ENCODE peak calls at places on chromosomes 1 and 21, in nine cellular contexts. P, L, H, E, M, W, A, B and Y are unnamed samples. For H3K9me3, the result is how much of the 10 kb centered on the place peaks cover.

GRCh38 chr1:52426391-52426790 is 22.0 kb downstream of the PRPF38A start:
- DNase-seq in A (no peak), E (no peak), M (no peak), H (peak), L (no peak), B (no peak), P (no peak), W (no peak), Y (no peak)

GRCh38 chr1:89989791-89990190 is 5.1 kb upstream of the ZNF326 start:
- DNase-seq in A (no peak), P (no peak), B (no peak), M (no peak), W (no peak), E (no peak), H (no peak), L (no peak), Y (no peak)

GRCh38 chr21:39660191-39660590 is 47.5 kb downstream of the B3GALT5 start:
- DNase-seq in P (peak), B (no peak), L (peak), A (no peak), M (no peak), H (no peak), E (no peak), W (no peak), Y (no peak)

GRCh38 chr1:89939059-89939570 is 55.8 kb upstream of the ZNF326 start:
- DNase-seq in H (no peak), B (no peak), M (no peak), L (no peak), E (no peak), P (no peak), W (no peak), A (no peak), Y (no peak)

GRCh38 chr1:167110586-167110985 is 16.7 kb downstream of the STYXL2 start:
- DNase-seq in B (no peak), P (no peak), M (no peak), H (no peak), E (no peak), L (no peak), W (no peak), A (no peak), Y (no peak)

GRCh38 chr1:42952353-42953001 is 6.2 kb downstream of the SLC2A1 start:
- DNase-seq in W (no peak), B (peak), L (no peak), H (no peak), P (no peak), M (no peak), E (no peak), A (no peak), Y (no peak)

GRCh38 chr1:47309427-47309826 is 4.5 kb downstream of the STIL start:
- DNase-seq in E (no peak), A (no peak), M (no peak), W (no peak), B (no peak), L (no peak), P (no peak), H (no peak), Y (no peak)

GRCh38 chr1:207346562-207346912 is 25.1 kb downstream of the CD55 start:
- DNase-seq in W (no peak), H (no peak), B (no peak), M (no peak), E (no peak), L (peak), P (peak), A (no peak), Y (no peak)

GRCh38 chr1:22053861-22054770 is 1.6 kb downstream of the CDC42 start:
- DNase-seq in E (no peak), A (no peak), W (no peak), L (no peak), M (no peak), P (no peak), H (no peak), B (no peak), Y (no peak)

GRCh38 chr1:214632091-214632490 is 29.1 kb downstream of the CENPF start:
- DNase-seq in P (no peak), L (no peak), B (no peak), W (no peak), H (no peak), E (no peak), M (peak), A (no peak), Y (no peak)

GRCh38 chr1:39646232-39647081 is 7.0 kb upstream of the HEYL start:
- DNase-seq in E (peak), B (no peak), M (no peak), H (peak), A (peak), W (peak), P (peak), L (peak), Y (no peak)

GRCh38 chr21:36079010-36079649 is 9.3 kb downstream of the CBR1 start:
- DNase-seq in H (no peak), W (no peak), P (peak), M (peak), E (no peak), B (no peak), A (peak), L (no peak), Y (no peak)

GRCh38 chr1:159817276-159818041 is 9.2 kb upstream of the SLAMF8 start:
- DNase-seq in A (no peak), E (no peak), M (peak), L (no peak), H (no peak), W (no peak), P (no peak), B (peak), Y (no peak)

GRCh38 chr21:42463861-42464515 is 32.0 kb downstream of the RSPH1 start:
- DNase-seq in M (peak), B (peak), P (no peak), L (peak), W (no peak), H (peak), A (no peak), E (peak), Y (no peak)

GRCh38 chr1:27099154-27099903 is 55.6 kb downstream of the SLC9A1 start:
- DNase-seq in B (peak), L (peak), P (peak), A (peak), H (peak), E (peak), M (no peak), W (peak), Y (no peak)

DNA sequence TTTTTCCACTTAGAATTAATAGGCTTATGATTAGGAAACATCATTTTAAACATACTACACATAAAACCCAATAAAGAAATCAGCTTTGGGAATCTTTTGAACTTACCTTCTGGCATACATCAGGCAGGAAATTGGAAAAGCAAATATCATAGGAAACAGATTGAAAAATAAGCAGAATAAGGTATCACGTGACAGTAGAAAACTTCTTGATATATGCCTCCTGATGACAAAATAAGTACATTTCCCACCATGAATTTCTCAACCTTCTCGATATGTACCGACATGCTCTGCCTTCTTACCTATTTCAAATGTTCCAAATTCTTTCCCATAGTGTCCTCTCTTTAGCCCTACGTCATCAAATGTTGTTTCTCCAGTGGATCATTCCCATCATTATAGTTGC is 72.4 kb downstream of the CLCA4 start:
- DNase-seq in W (no peak), H (no peak), B (no peak), P (no peak), E (no peak), A (no peak), M (no peak), L (no peak), Y (no peak)
- H3K27ac ChIP-seq in W (no peak), H (no peak), B (no peak), P (no peak), E (no peak), A (no peak), M (no peak), L (no peak), Y (no peak)

DNA sequence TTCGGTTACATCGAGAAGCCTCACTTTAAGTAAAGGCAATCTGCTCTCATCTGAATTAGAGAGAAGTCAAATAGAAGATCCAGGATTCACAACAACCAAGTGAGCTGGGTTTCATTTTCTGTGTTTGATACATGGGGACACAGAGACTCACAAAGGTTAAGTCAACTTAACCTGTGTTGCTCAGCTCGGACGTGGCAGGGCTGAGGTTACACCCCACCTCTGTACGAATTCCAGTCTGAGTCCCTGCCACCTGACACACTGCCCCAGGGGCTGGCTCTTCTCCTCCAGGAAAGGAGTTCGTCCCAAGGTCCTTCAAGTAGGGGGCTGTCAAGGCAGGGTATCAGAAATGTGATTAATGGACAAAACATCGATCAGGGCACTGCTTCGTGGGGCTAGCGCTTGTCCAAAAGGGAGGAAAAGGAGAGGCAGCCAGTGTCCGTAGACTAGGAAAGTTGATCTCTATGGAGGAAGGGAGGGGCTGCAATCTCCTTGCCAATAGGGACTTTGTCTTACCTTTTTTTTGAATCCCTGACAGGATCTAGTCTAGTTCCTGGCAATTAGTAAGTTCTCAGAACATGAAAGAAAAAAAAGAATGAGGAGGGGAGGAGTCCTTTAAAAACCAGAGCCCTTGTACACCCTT is 116.4 kb downstream of the CNIH3 start:
- DNase-seq in P (no peak), W (no peak), A (no peak), L (no peak), B (no peak), E (no peak), H (no peak), M (no peak), Y (no peak)
- H3K9me3 ChIP-seq in P (under half), W (under half), A (under half), L (under half), B (under half), E (under half), H (under half), M (under half), Y (under half)

GRCh38 chr1:248818505-248819374 is 7.0 kb downstream of the SH3BP5L start:
- DNase-seq in L (no peak), W (no peak), E (no peak), M (no peak), B (no peak), A (no peak), P (no peak), H (no peak), Y (no peak)

GRCh38 chr1:248821641-248822040 is 4.1 kb downstream of the SH3BP5L start:
- DNase-seq in A (no peak), H (no peak), P (no peak), W (no peak), M (no peak), L (no peak), E (peak), B (no peak), Y (no peak)

GRCh38 chr1:248821101-248821500 is 4.6 kb downstream of the SH3BP5L start:
- DNase-seq in B (peak), W (no peak), L (no peak), H (no peak), A (no peak), M (no peak), P (no peak), E (peak), Y (no peak)

GRCh38 chr1:248822148-248823032 is 3.3 kb downstream of the SH3BP5L start:
- DNase-seq in L (no peak), W (no peak), A (no peak), B (no peak), P (no peak), H (no peak), M (peak), E (peak), Y (no peak)

GRCh38 chr1:248820041-248820585 is 5.6 kb downstream of the SH3BP5L start:
- DNase-seq in B (no peak), M (no peak), P (no peak), W (no peak), H (no peak), A (no peak), L (no peak), E (peak), Y (no peak)
- H3K27ac ChIP-seq in B (peak), M (no peak), P (no peak), W (no peak), H (no peak), A (no peak), L (no peak), E (no peak), Y (no peak)

DNA sequence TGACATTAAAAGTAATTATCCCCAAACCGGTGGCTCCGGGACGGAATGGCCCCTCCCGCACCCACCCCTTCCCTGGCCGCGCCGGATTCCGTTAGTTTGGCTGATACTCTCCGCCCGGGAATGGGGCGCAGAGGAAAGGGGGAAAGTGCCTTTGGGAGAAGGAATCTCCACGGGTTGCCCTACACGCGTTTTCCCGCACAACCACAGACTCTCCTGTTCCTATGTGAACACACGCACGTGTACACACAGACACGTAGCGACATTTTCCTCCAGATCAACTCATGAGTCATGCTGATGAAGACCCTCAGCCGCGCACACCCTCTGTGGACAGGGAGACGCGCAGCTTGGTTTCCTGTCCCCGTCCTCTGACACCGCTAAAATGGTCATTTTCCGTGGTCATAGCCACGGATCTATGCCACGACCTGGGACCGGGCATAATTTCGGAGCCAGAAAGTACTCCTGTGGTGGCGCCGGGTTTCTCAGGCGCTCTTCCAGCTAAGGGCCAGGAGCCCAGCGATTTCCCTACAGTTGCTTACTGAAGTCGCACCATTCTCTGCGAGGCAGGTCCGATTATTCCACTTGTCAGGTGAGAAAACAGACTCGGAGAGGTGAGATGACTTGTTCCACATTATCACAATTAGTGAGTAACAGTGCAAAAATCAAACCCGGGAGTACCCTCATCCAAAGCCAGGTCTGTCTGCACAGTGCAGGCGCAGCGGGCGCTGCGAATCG is 4.0 kb upstream of the DMRTA2 start:
- DNase-seq in P (no peak), H (no peak), E (no peak), B (no peak), W (no peak), M (no peak), L (no peak), A (no peak), Y (no peak)
- H3K9me3 ChIP-seq in P (under half), H (under half), E (under half), B (under half), W (under half), M (under half), L (under half), A (under half), Y (under half)

GRCh38 chr1:1927751-1928150 is 8.7 kb upstream of the TMEM52 start:
- DNase-seq in P (no peak), L (no peak), H (no peak), W (no peak), M (no peak), E (no peak), A (no peak), B (no peak), Y (no peak)
- H3K27ac ChIP-seq in P (no peak), L (no peak), H (no peak), W (no peak), M (no peak), E (no peak), A (no peak), B (no peak), Y (no peak)